ENCODE peak calls at places on chromosome 2, in five cellular contexts. One of them, this sample, is unnamed.

GRCh38 chr2:45068643-45069140 is 59.4 kb upstream of the SIX2 start:
- DNase-seq in LHCN-M2: peak
- DNase-seq in Calu3: no peak
- DNase-seq in NCI-H2081: no peak
- DNase-seq in A172: no peak
- DNase-seq in this sample: no peak

GRCh38 chr2:70801607-70802263 is 11.3 kb upstream of the FIGLA start:
- DNase-seq in LHCN-M2: no peak
- DNase-seq in Calu3: no peak
- DNase-seq in NCI-H2081: no peak
- DNase-seq in A172: no peak
- DNase-seq in this sample: no peak

GRCh38 chr2:171150694-171151285 is 9.9 kb downstream of the TLK1 start:
- DNase-seq in LHCN-M2: no peak
- DNase-seq in Calu3: no peak
- DNase-seq in NCI-H2081: no peak
- DNase-seq in A172: no peak
- DNase-seq in this sample: no peak

GRCh38 chr2:54859416-54859815 is 136.0 kb downstream of the EML6 start:
- DNase-seq in LHCN-M2: no peak
- DNase-seq in Calu3: no peak
- DNase-seq in NCI-H2081: no peak
- DNase-seq in A172: no peak
- DNase-seq in this sample: no peak

GRCh38 chr2:223762853-223763252 is 74.5 kb downstream of the AP1S3 start:
- DNase-seq in LHCN-M2: no peak
- DNase-seq in Calu3: no peak
- DNase-seq in NCI-H2081: no peak
- DNase-seq in A172: no peak
- DNase-seq in this sample: no peak

GRCh38 chr2:136175466-136175865 is 57.5 kb upstream of the CXCR4 start:
- DNase-seq in LHCN-M2: no peak
- DNase-seq in Calu3: no peak
- DNase-seq in NCI-H2081: no peak
- DNase-seq in A172: no peak
- DNase-seq in this sample: no peak

GRCh38 chr2:76251342-76251741 is 540.6 kb upstream of the GCFC2 start:
- DNase-seq in LHCN-M2: no peak
- DNase-seq in Calu3: no peak
- DNase-seq in NCI-H2081: no peak
- DNase-seq in A172: no peak
- DNase-seq in this sample: no peak

GRCh38 chr2:170554278-170554955 is 160.7 kb upstream of the SP5 start:
- DNase-seq in LHCN-M2: peak
- DNase-seq in Calu3: no peak
- DNase-seq in NCI-H2081: no peak
- DNase-seq in A172: peak
- DNase-seq in this sample: no peak

GRCh38 chr2:195368530-195369216 is 288.4 kb upstream of the SLC39A10 start:
- DNase-seq in LHCN-M2: no peak
- DNase-seq in Calu3: no peak
- DNase-seq in NCI-H2081: no peak
- DNase-seq in A172: no peak
- DNase-seq in this sample: no peak

GRCh38 chr2:222823183-222823915 is 37.5 kb upstream of the ACSL3 start:
- DNase-seq in LHCN-M2: no peak
- DNase-seq in Calu3: no peak
- DNase-seq in NCI-H2081: no peak
- DNase-seq in A172: no peak
- DNase-seq in this sample: no peak

GRCh38 chr2:235870515-235870914 is 297.7 kb downstream of the GBX2 start:
- DNase-seq in LHCN-M2: no peak
- DNase-seq in Calu3: no peak
- DNase-seq in NCI-H2081: no peak
- DNase-seq in A172: no peak
- DNase-seq in this sample: no peak

GRCh38 chr2:239143858-239144712 is 256.7 kb downstream of the HDAC4 start:
- DNase-seq in LHCN-M2: peak
- DNase-seq in Calu3: peak
- DNase-seq in NCI-H2081: peak
- DNase-seq in A172: peak
- DNase-seq in this sample: no peak

GRCh38 chr2:100902833-100903405 is 83.0 kb downstream of the NPAS2 start:
- DNase-seq in LHCN-M2: peak
- DNase-seq in Calu3: peak
- DNase-seq in NCI-H2081: no peak
- DNase-seq in A172: peak
- DNase-seq in this sample: peak

GRCh38 chr2:193695367-193695766 is 1500.6 kb upstream of the TMEFF2 start:
- DNase-seq in LHCN-M2: peak
- DNase-seq in Calu3: peak
- DNase-seq in NCI-H2081: peak
- DNase-seq in A172: peak
- DNase-seq in this sample: no peak

GRCh38 chr2:114699423-114699944 is 257.0 kb downstream of the DPP10 start:
- DNase-seq in LHCN-M2: no peak
- DNase-seq in Calu3: no peak
- DNase-seq in NCI-H2081: no peak
- DNase-seq in A172: no peak
- DNase-seq in this sample: no peak

GRCh38 chr2:170535552-170535951 is 179.6 kb upstream of the SP5 start:
- DNase-seq in LHCN-M2: no peak
- DNase-seq in Calu3: no peak
- DNase-seq in NCI-H2081: no peak
- DNase-seq in A172: no peak
- DNase-seq in this sample: no peak

GRCh38 chr2:168738057-168738456 is 64.4 kb upstream of the NOSTRIN start:
- DNase-seq in LHCN-M2: peak
- DNase-seq in Calu3: no peak
- DNase-seq in NCI-H2081: no peak
- DNase-seq in A172: peak
- DNase-seq in this sample: no peak

GRCh38 chr2:159003555-159003954 is 35.1 kb downstream of the TANC1 start:
- DNase-seq in LHCN-M2: no peak
- DNase-seq in Calu3: no peak
- DNase-seq in NCI-H2081: no peak
- DNase-seq in A172: no peak
- DNase-seq in this sample: no peak

GRCh38 chr2:173690349-173690748 is 274.8 kb downstream of the SP3 start:
- DNase-seq in LHCN-M2: no peak
- DNase-seq in Calu3: no peak
- DNase-seq in NCI-H2081: no peak
- DNase-seq in A172: no peak
- DNase-seq in this sample: no peak

GRCh38 chr2:11930211-11930761 is 183.9 kb downstream of the LPIN1 start:
- DNase-seq in LHCN-M2: no peak
- DNase-seq in Calu3: no peak
- DNase-seq in NCI-H2081: peak
- DNase-seq in A172: no peak
- DNase-seq in this sample: no peak

GRCh38 chr2:171615071-171615470 is 72.2 kb upstream of the DYNC1I2 start:
- DNase-seq in LHCN-M2: peak
- DNase-seq in Calu3: no peak
- DNase-seq in NCI-H2081: no peak
- DNase-seq in A172: no peak
- DNase-seq in this sample: no peak

GRCh38 chr2:219045937-219046550 is 4.7 kb upstream of the CFAP65 start:
- DNase-seq in LHCN-M2: peak
- DNase-seq in Calu3: peak
- DNase-seq in NCI-H2081: no peak
- DNase-seq in A172: peak
- DNase-seq in this sample: no peak

GRCh38 chr2:112583497-112584133 is 794 bp upstream of the CHCHD5 start:
- DNase-seq in LHCN-M2: peak
- DNase-seq in Calu3: no peak
- DNase-seq in NCI-H2081: no peak
- DNase-seq in A172: no peak
- DNase-seq in this sample: peak

GRCh38 chr2:45014016-45014702 is 4.9 kb upstream of the SIX2 start:
- DNase-seq in LHCN-M2: peak
- DNase-seq in Calu3: no peak
- DNase-seq in NCI-H2081: no peak
- DNase-seq in A172: peak
- DNase-seq in this sample: no peak

GRCh38 chr2:155176345-155176744 is 477.9 kb downstream of the KCNJ3 start:
- DNase-seq in LHCN-M2: no peak
- DNase-seq in Calu3: no peak
- DNase-seq in NCI-H2081: no peak
- DNase-seq in A172: no peak
- DNase-seq in this sample: no peak

GRCh38 chr2:238942941-238943715 is 95.2 kb downstream of the TWIST2 start:
- DNase-seq in LHCN-M2: no peak
- DNase-seq in Calu3: no peak
- DNase-seq in NCI-H2081: no peak
- DNase-seq in A172: peak
- DNase-seq in this sample: no peak

GRCh38 chr2:207879536-207879935 is 109.8 kb upstream of the FZD5 start:
- DNase-seq in LHCN-M2: peak
- DNase-seq in Calu3: no peak
- DNase-seq in NCI-H2081: no peak
- DNase-seq in A172: no peak
- DNase-seq in this sample: no peak

GRCh38 chr2:128819092-128819491 is 500.4 kb upstream of the HS6ST1 start:
- DNase-seq in LHCN-M2: no peak
- DNase-seq in Calu3: no peak
- DNase-seq in NCI-H2081: no peak
- DNase-seq in A172: no peak
- DNase-seq in this sample: no peak

GRCh38 chr2:98487806-98488189 is 43.1 kb downstream of the INPP4A start:
- DNase-seq in LHCN-M2: no peak
- DNase-seq in Calu3: peak
- DNase-seq in NCI-H2081: no peak
- DNase-seq in A172: no peak
- DNase-seq in this sample: peak

GRCh38 chr2:68345129-68345875 is 19.8 kb upstream of the PLEK start:
- DNase-seq in LHCN-M2: peak
- DNase-seq in Calu3: no peak
- DNase-seq in NCI-H2081: no peak
- DNase-seq in A172: no peak
- DNase-seq in this sample: no peak

GRCh38 chr2:105258835-105259350 is 17.4 kb downstream of the GPR45 start:
- DNase-seq in LHCN-M2: no peak
- DNase-seq in Calu3: no peak
- DNase-seq in NCI-H2081: no peak
- DNase-seq in A172: no peak
- DNase-seq in this sample: no peak

GRCh38 chr2:169210917-169211316 is 141.6 kb downstream of the DHRS9 start:
- DNase-seq in LHCN-M2: no peak
- DNase-seq in Calu3: no peak
- DNase-seq in NCI-H2081: no peak
- DNase-seq in A172: no peak
- DNase-seq in this sample: no peak

GRCh38 chr2:167017021-167017420 is 128.7 kb downstream of the XIRP2 start:
- DNase-seq in LHCN-M2: no peak
- DNase-seq in Calu3: no peak
- DNase-seq in NCI-H2081: no peak
- DNase-seq in A172: peak
- DNase-seq in this sample: no peak

This sample was measured in Caco-2.